ENCODE peak calls at places on chromosomes 12 and 14, in ten cellular contexts. E, Z, N, S, F, A, H, M, P and Y are unnamed samples. For H3K27me3, the result is how much of the 10 kb centered on the place peaks cover.

GRCh38 chr12:22355011-22355580 is 20.6 kb upstream of the ST8SIA1 start:
- DNase-seq in E (no peak), Z (no peak), N (no peak), S (no peak), F (no peak), A (no peak), H (no peak), M (no peak), P (no peak), Y (no peak)

GRCh38 chr12:45503887-45504286 is 225.6 kb upstream of the ARID2 start:
- DNase-seq in E (no peak), Z (peak), N (no peak), S (no peak), F (no peak), A (no peak), H (no peak), M (no peak), P (no peak), Y (no peak)

GRCh38 chr14:91388551-91388975 is 29.1 kb downstream of the CCDC88C start:
- DNase-seq in E (no peak), Z (no peak), N (no peak), S (no peak), F (no peak), A (no peak), H (peak), M (no peak), P (no peak), Y (no peak)

GRCh38 chr14:20247651-20248246 is 8.7 kb downstream of the OR11H4 start:
- DNase-seq in E (no peak), Z (no peak), N (no peak), S (no peak), F (no peak), A (no peak), H (no peak), M (no peak), P (no peak), Y (no peak)

GRCh38 chr14:63795532-63795931 is 57.3 kb upstream of the SYNE2 start:
- DNase-seq in E (no peak), Z (no peak), N (no peak), S (no peak), F (no peak), A (no peak), H (no peak), M (no peak), P (no peak), Y (no peak)

GRCh38 chr12:43957732-43958131 is 121.9 kb downstream of the TMEM117 start:
- DNase-seq in E (peak), Z (peak), N (no peak), S (no peak), F (no peak), A (no peak), H (no peak), M (no peak), P (no peak), Y (peak)

GRCh38 chr12:109732321-109733305 is 19.0 kb downstream of the FAM222A start:
- DNase-seq in E (no peak), Z (no peak), N (no peak), S (no peak), F (peak), A (no peak), H (peak), M (no peak), P (peak), Y (no peak)

GRCh38 chr12:13839937-13840336 is 141.5 kb downstream of the GRIN2B start:
- DNase-seq in E (no peak), Z (no peak), N (no peak), S (no peak), F (no peak), A (no peak), H (no peak), M (no peak), P (no peak), Y (no peak)

GRCh38 chr12:93173178-93173957 is 204.4 kb upstream of the NUDT4 start:
- DNase-seq in E (peak), Z (peak), N (no peak), S (no peak), F (no peak), A (no peak), H (no peak), M (no peak), P (no peak), Y (no peak)

GRCh38 chr12:92943482-92944250 is 14.6 kb upstream of the EEA1 start:
- DNase-seq in E (peak), Z (peak), N (no peak), S (no peak), F (no peak), A (no peak), H (no peak), M (no peak), P (no peak), Y (no peak)

GRCh38 chr12:130838284-130838950 is 633 bp downstream of the STX2 start:
- DNase-seq in E (peak), Z (peak), N (no peak), S (no peak), F (peak), A (peak), H (peak), M (no peak), P (peak), Y (no peak)

GRCh38 chr14:63993992-63994391 is 141.2 kb downstream of the SYNE2 start:
- DNase-seq in E (peak), Z (no peak), N (peak), S (no peak), F (no peak), A (no peak), H (no peak), M (no peak), P (no peak), Y (no peak)

GRCh38 chr12:21438643-21439042 is 1.2 kb downstream of the PYROXD1 start:
- DNase-seq in E (peak), Z (no peak), N (no peak), S (no peak), F (no peak), A (no peak), H (no peak), M (no peak), P (no peak), Y (no peak)

GRCh38 chr12:13976028-13976584 is 5.3 kb downstream of the GRIN2B start:
- DNase-seq in E (no peak), Z (no peak), N (no peak), S (no peak), F (no peak), A (no peak), H (no peak), M (no peak), P (no peak), Y (no peak)

GRCh38 chr12:113183030-113183589 is 2.2 kb downstream of the DDX54 start:
- DNase-seq in E (no peak), Z (no peak), N (no peak), S (no peak), F (no peak), A (no peak), H (no peak), M (no peak), P (no peak), Y (no peak)

GRCh38 chr12:53754633-53755261 is 3.0 kb upstream of the CISTR start:
- DNase-seq in E (peak), Z (peak), N (no peak), S (no peak), F (no peak), A (no peak), H (no peak), M (no peak), P (no peak), Y (no peak)

GRCh38 chr12:100566887-100567637 is 6.4 kb upstream of the GAS2L3 start:
- DNase-seq in E (peak), Z (peak), N (no peak), S (no peak), F (no peak), A (no peak), H (no peak), M (no peak), P (peak), Y (no peak)

GRCh38 chr14:99564903-99565259 is 39.1 kb downstream of the CCDC85C start:
- DNase-seq in E (no peak), Z (no peak), N (no peak), S (no peak), F (no peak), A (no peak), H (no peak), M (no peak), P (no peak), Y (no peak)

GRCh38 chr12:8823565-8824300 is 1.3 kb downstream of the A2ML1 start:
- DNase-seq in E (peak), Z (peak), N (no peak), S (no peak), F (peak), A (peak), H (no peak), M (no peak), P (no peak), Y (no peak)

DNA sequence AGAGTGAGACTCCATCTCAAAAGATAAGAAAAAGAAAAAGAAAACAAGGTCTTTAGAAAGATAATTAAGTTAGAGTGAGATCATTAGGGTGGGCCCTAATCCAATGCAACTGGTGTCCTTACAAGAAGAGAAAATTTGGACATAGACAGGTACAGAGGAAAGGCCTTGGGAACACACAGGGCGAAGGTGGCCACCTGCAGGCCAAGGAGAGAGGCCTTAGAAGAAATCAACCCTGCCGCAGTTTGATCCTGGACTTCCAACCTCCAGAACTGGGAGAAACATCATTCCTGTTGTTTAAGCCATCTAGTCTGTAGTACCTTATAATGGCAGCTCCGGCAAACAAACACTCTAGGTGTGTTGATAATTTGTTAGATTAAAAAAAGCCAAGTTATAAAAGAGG is 491.9 kb downstream of the MED13L start:
- DNase-seq in E (no peak), Z (no peak), N (no peak), S (no peak), F (no peak), A (no peak), H (no peak), M (no peak), P (no peak), Y (no peak)
- TF ChIP-seq CTCF in E (no peak), Z (no peak), N (no peak), S (no peak), F (no peak), A (no peak), H (no peak), M (no peak), P (no peak), Y (no peak)

DNA sequence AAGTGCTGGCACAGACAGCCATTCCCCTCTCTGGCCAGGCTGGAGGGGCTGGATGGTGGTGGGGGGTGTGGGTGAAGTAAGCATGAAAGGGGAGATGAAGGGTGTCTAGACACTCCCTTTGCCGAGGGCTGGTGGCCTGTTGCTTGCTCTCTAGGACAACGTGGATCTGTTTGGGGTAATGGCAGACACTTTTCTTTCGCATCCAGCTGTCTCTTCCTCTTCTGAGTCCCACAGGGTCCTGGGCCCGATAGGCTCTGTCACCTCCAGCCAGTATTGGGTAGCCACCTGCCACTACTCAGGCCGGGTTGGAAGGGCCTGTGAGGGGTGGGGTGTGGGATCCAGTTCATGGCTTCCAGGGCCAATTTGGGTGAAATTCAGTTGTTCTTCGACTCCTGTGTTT is 218.1 kb downstream of the CACNA1C start:
- DNase-seq in E (no peak), Z (no peak), N (no peak), S (no peak), F (no peak), A (no peak), H (no peak), M (no peak), P (no peak), Y (no peak)
- H3K27me3 ChIP-seq in E (under half), Z (under half), N (under half), S (under half), F (under half), A (under half), H (under half), M (under half), P (under half), Y (under half)

GRCh38 chr14:23009939-23010718 is at the start of gene C14orf93:
- DNase-seq in E (peak), Z (peak), N (no peak), S (peak), F (peak), A (peak), H (peak), M (no peak), P (peak), Y (no peak)

GRCh38 chr14:23009483-23009938 is 432 bp downstream of the C14orf93 start:
- DNase-seq in E (no peak), Z (no peak), N (no peak), S (no peak), F (no peak), A (no peak), H (no peak), M (no peak), P (no peak), Y (no peak)

GRCh38 chr14:23006544-23007419 is 3.2 kb downstream of the C14orf93 start:
- DNase-seq in E (peak), Z (peak), N (peak), S (peak), F (peak), A (peak), H (peak), M (peak), P (peak), Y (peak)

GRCh38 chr14:23005861-23006534 is 3.9 kb downstream of the C14orf93 start:
- DNase-seq in E (no peak), Z (peak), N (no peak), S (no peak), F (no peak), A (no peak), H (no peak), M (no peak), P (no peak), Y (no peak)

DNA sequence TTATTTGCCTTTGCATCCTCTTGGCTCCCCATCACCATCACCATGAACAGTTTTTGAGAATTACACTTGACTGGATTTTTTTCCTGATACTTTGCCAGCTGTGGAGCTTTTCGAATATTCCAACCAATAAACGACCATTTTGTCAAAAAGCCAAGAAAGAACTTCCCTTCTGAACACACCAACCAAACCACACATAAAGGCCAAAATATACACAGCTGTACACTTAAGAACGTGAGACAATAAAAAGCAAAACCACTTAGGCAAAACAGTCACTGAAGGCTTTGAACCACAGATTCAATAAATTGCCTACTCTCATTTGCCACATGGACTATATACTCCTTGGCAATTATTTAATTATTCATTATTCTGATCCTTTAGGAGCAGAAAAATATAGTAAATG is 1.1 kb downstream of the C14orf93 start:
- DNase-seq in E (no peak), Z (peak), N (no peak), S (no peak), F (no peak), A (no peak), H (no peak), M (no peak), P (no peak), Y (no peak)
- H3K4me3 ChIP-seq in E (no peak), Z (no peak), N (peak), S (peak), F (no peak), A (no peak), H (no peak), M (no peak), P (no peak), Y (no peak)

DNA sequence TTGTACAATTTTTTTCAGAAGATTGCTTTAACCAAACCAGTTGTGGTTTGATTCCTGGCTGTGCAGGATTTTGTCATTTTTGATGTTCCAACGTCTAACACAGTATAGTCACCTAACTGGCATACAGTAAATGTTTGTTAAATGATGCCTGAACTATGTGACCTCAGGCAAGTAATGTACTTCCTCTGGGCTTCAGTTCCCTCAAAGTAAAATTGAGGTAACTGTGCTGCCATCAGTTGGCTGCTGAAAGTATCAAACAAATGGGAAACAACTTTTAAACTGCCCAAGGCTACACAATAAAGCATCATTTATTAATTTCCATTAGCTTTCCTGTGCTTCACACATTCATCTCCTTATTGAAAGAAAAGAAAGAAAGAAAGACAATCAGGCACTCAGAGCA is 4.3 kb downstream of the TM7SF3 start:
- DNase-seq in E (no peak), Z (no peak), N (no peak), S (no peak), F (no peak), A (no peak), H (no peak), M (no peak), P (no peak), Y (no peak)
- TF ChIP-seq CTCF in E (no peak), Z (no peak), N (no peak), S (no peak), F (no peak), A (no peak), H (no peak), M (no peak), P (no peak), Y (no peak)

GRCh38 chr14:22512106-22512814 is 76.8 kb downstream of the DAD1 start:
- DNase-seq in E (no peak), Z (no peak), N (no peak), S (no peak), F (no peak), A (no peak), H (no peak), M (no peak), P (no peak), Y (no peak)
- H3K27me3 ChIP-seq in E (under half), Z (under half), N (under half), S (under half), F (under half), A (under half), H (under half), M (under half), P (under half), Y (under half)

GRCh38 chr12:39867631-39868030 is 238.2 kb downstream of the SLC2A13 start:
- DNase-seq in E (peak), Z (no peak), N (no peak), S (no peak), F (no peak), A (no peak), H (no peak), M (no peak), P (no peak), Y (no peak)

GRCh38 chr12:39866135-39866534 is 239.7 kb downstream of the SLC2A13 start:
- DNase-seq in E (no peak), Z (no peak), N (no peak), S (no peak), F (no peak), A (no peak), H (no peak), M (no peak), P (no peak), Y (no peak)
- H3K4me3 ChIP-seq in E (no peak), Z (no peak), N (no peak), S (no peak), F (no peak), A (no peak), H (no peak), M (no peak), P (no peak), Y (no peak)

GRCh38 chr12:118430516-118430915 is 54.2 kb downstream of the SUDS3 start:
- DNase-seq in E (no peak), Z (no peak), N (no peak), S (no peak), F (no peak), A (no peak), H (no peak), M (no peak), P (no peak), Y (no peak)

GRCh38 chr12:118439068-118439467 is 62.7 kb downstream of the SUDS3 start:
- DNase-seq in E (no peak), Z (no peak), N (no peak), S (no peak), F (no peak), A (no peak), H (no peak), M (no peak), P (no peak), Y (no peak)

GRCh38 chr12:118432812-118433540 is 56.6 kb downstream of the SUDS3 start:
- DNase-seq in E (no peak), Z (no peak), N (no peak), S (no peak), F (no peak), A (no peak), H (peak), M (no peak), P (no peak), Y (no peak)

GRCh38 chr12:118436986-118437385 is 60.6 kb downstream of the SUDS3 start:
- DNase-seq in E (no peak), Z (peak), N (no peak), S (no peak), F (no peak), A (no peak), H (no peak), M (no peak), P (no peak), Y (no peak)

DNA sequence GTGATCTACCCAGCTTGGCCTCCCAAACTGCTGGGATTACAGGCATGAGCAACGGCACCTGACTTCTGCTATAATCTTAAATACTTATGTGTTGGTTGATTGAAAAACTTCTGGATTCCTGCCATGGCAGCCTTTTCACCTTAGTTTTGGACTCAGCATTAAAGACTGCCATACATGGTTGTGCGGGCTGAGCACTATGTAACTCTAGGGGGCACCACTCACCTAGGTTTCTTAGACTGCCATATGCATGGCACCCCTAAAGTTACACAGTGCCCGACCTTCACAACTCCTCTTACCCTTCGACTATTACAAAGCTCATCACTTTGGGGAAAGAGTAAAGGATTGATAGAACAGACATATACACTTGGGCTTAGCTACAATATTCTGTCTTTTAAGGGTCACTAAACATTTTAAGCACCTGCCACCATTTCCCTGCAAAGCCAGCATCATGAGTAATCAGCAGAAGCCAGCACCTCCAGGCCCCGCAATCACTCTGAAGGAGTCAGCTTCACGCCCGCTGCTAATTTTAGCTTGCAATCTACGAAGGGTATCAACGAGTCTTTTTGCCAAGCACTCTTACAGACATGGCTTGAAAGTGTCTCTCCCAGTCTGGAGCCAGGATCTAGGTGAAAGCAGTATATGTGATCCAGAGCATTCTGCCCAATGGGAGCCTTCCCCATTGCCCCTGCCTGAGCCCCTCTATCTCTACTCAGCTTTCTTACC is 59.8 kb downstream of the SUDS3 start:
- DNase-seq in E (no peak), Z (no peak), N (no peak), S (no peak), F (no peak), A (no peak), H (no peak), M (no peak), P (peak), Y (no peak)
- TF ChIP-seq CTCF in E (no peak), Z (no peak), N (peak), S (no peak), F (no peak), A (peak), H (no peak), M (no peak), P (peak), Y (peak)